ENCODE peak calls at places on chromosomes 5 and 9, in ten cellular contexts. B, N, F, E, Q, C, G, J, P and U are unnamed samples.

GRCh38 chr9:111375062-111375461 is 45.0 kb upstream of the OR2K2 start:
- DNase-seq in N (no peak), F (no peak), E (no peak), Q (no peak), J (no peak), B (no peak), C (no peak), G (no peak), P (no peak), U (no peak)

GRCh38 chr9:104177003-104177611 is 83.0 kb downstream of the SMC2 start:
- DNase-seq in Q (no peak), P (no peak), B (no peak), N (no peak), E (no peak), F (no peak), J (no peak), G (no peak), C (no peak), U (no peak)

GRCh38 chr5:1662559-1663043 is 137.0 kb downstream of the MRPL36 start:
- DNase-seq in J (no peak), F (no peak), B (no peak), G (no peak), N (peak), C (no peak), E (no peak), P (peak), Q (no peak), U (no peak)

GRCh38 chr9:105415344-105415980 is 32.4 kb upstream of the FSD1L start:
- DNase-seq in B (peak), N (no peak), Q (peak), F (peak), P (peak), E (peak), J (peak), C (peak), G (peak), U (no peak)

GRCh38 chr5:120678279-120678678 is 214.2 kb downstream of the PRR16 start:
- DNase-seq in J (no peak), C (no peak), Q (peak), B (no peak), G (no peak), N (no peak), F (peak), E (no peak), P (no peak), U (no peak)

GRCh38 chr5:36839479-36839878 is 37.1 kb upstream of the NIPBL start:
- DNase-seq in C (no peak), G (no peak), P (no peak), N (no peak), F (no peak), Q (no peak), E (no peak), J (no peak), B (no peak), U (no peak)

GRCh38 chr5:59767753-59768159 is 125.8 kb downstream of the PDE4D start:
- DNase-seq in Q (no peak), P (no peak), G (no peak), N (no peak), E (no peak), J (no peak), F (no peak), B (no peak), C (no peak), U (no peak)

GRCh38 chr9:419571-420156 is 205.0 kb downstream of the DOCK8 start:
- DNase-seq in B (no peak), P (no peak), N (no peak), G (no peak), Q (no peak), J (no peak), C (no peak), F (peak), E (no peak), U (no peak)

GRCh38 chr9:2208991-2209390 is 193.8 kb downstream of the SMARCA2 start:
- DNase-seq in N (no peak), E (no peak), Q (no peak), G (no peak), C (no peak), J (no peak), B (no peak), P (no peak), F (no peak), U (no peak)

GRCh38 chr5:149667084-149667826 is 62.9 kb upstream of the PPARGC1B start:
- DNase-seq in B (no peak), G (peak), N (peak), J (no peak), F (peak), C (no peak), P (peak), E (no peak), Q (peak), U (no peak)

GRCh38 chr5:4555739-4556285 is 584.3 kb upstream of the ADAMTS16 start:
- DNase-seq in B (no peak), P (no peak), J (no peak), N (no peak), Q (no peak), E (no peak), G (no peak), C (no peak), F (no peak), U (no peak)

GRCh38 chr5:42828661-42829060 is 17.0 kb upstream of the SELENOP start:
- DNase-seq in N (no peak), C (no peak), B (no peak), G (no peak), E (no peak), P (no peak), J (no peak), Q (no peak), F (no peak), U (no peak)

GRCh38 chr5:117218789-117219188 is 644.2 kb upstream of the SEMA6A start:
- DNase-seq in E (no peak), F (no peak), P (no peak), C (no peak), Q (no peak), N (no peak), G (no peak), B (no peak), J (no peak), U (no peak)

GRCh38 chr9:2022560-2022959 is 7.4 kb downstream of the SMARCA2 start:
- DNase-seq in G (peak), F (no peak), Q (no peak), B (no peak), N (no peak), J (no peak), C (no peak), P (no peak), E (no peak), U (no peak)